ENCODE peak calls at places on chromosomes 11 and 22, in ten cellular contexts. P is astrocyte of the spinal cord; A is CD8-positive, alpha-beta T cell; L is Peyer's patch; Q is heart right ventricle; V is uterus; O is type B pancreatic cell; U is ovary; H is lower leg skin; Z is prostate gland. C is an unnamed sample.

GRCh38 chr11:131195801-131196517 is 174.5 kb upstream of the NTM start:
- DNase-seq in P (peak; percentile 37), A (no peak), L (no peak), Q (peak; percentile 52), V (peak; percentile 18), O (no peak), U (peak; percentile 42), H (peak; percentile 22), Z (peak; percentile 62), C (no peak)

GRCh38 chr11:2533642-2534115 is 88.9 kb downstream of the KCNQ1 start:
- DNase-seq in P (peak; percentile 93), A (peak; percentile 45), L (peak; percentile 58), Q (peak; percentile 74), V (peak; percentile 88), O (peak; percentile 85), U (peak; percentile 69), H (peak; percentile 56), Z (no peak), C (peak; percentile 74)

GRCh38 chr11:9838961-9839360 is 175.1 kb downstream of the SWAP70 start:
- DNase-seq in P (peak; percentile 56), A (no peak), L (no peak), Q (no peak), V (no peak), O (no peak), U (no peak), H (no peak), Z (peak; percentile 30), C (peak; percentile 29)

GRCh38 chr11:87219266-87219665 is 181.5 kb downstream of the TMEM135 start:
- DNase-seq in P (no peak), A (no peak), L (no peak), Q (no peak), V (no peak), O (no peak), U (no peak), H (no peak), Z (no peak), C (peak; percentile 19)

GRCh38 chr22:41286639-41287091 is 678 bp upstream of the RANGAP1 start:
- DNase-seq in P (no peak), A (peak; percentile 50), L (peak; percentile 46), Q (no peak), V (no peak), O (no peak), U (no peak), H (peak; percentile 30), Z (peak; percentile 26), C (no peak)

GRCh38 chr11:10751581-10751940 is 515 bp downstream of the CTR9 start:
- DNase-seq in P (no peak), A (no peak), L (no peak), Q (no peak), V (no peak), O (no peak), U (no peak), H (no peak), Z (no peak), C (no peak)

GRCh38 chr11:5237384-5237783 is 3.1 kb upstream of the HBD start:
- DNase-seq in P (no peak), A (no peak), L (no peak), Q (no peak), V (no peak), O (no peak), U (no peak), H (no peak), Z (no peak), C (no peak)

GRCh38 chr11:122758974-122759373 is 79.3 kb upstream of the CRTAM start:
- DNase-seq in P (peak; percentile 77), A (no peak), L (no peak), Q (no peak), V (no peak), O (no peak), U (no peak), H (no peak), Z (no peak), C (no peak)

DNA sequence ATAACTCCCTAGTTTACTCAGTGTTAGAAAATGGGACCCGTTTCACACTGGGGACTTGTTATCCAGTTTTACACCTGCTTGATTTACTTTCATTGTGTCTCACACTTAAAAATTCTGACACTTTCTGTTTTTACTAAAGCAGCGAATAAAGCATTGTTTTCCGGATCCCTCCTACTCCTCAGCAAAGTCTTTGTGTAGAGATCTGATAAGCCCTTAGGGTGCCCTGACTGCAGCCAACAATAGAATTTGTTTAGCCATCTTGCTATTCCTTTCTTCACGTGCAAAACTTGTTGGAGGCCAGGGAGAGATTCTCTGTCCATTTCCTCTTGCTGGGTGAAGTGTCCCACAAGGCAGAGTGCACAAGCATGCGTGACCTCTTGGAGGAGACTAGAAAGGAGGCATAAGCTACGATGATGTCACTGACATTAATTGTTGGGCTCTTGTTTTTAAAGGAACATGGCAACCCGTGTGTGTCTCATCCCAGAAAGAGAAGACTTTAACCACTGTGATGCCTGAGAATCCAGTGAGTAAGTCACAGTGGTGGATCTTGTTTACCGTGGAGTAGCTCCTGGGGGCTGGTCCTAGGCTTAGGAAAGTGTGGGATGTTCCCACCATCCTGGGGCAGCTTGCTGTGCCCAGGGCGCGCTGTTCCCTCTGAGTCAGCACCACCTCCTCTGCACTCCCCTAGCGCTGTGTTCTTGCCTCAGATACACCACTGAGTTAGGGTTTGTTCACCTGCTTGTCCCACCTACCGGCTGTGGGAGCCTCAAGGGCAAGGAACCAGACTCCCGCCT is 27.7 kb downstream of the MICAL2 start:
- DNase-seq in P (peak; percentile 99), A (no peak), L (no peak), Q (no peak), V (peak; percentile 85), O (no peak), U (no peak), H (no peak), Z (no peak), C (no peak)
- TF ChIP-seq CTCF in P (no peak), A (no peak), L (no peak), Q (no peak), V (no peak), O (no peak), U (no peak), H (no peak), Z (no peak), C (no peak)

GRCh38 chr22:26892401-26893033 is 235.1 kb downstream of the MIAT start:
- DNase-seq in P (no peak), A (no peak), L (no peak), Q (no peak), V (no peak), O (no peak), U (peak; percentile 36), H (no peak), Z (no peak), C (no peak)

GRCh38 chr22:26891431-26891830 is 234.0 kb downstream of the MIAT start:
- DNase-seq in P (peak; percentile 31), A (no peak), L (no peak), Q (no peak), V (no peak), O (no peak), U (no peak), H (no peak), Z (no peak), C (no peak)

GRCh38 chr22:26889794-26890193 is 232.4 kb downstream of the MIAT start:
- DNase-seq in P (no peak), A (no peak), L (no peak), Q (no peak), V (no peak), O (no peak), U (no peak), H (no peak), Z (no peak), C (no peak)

GRCh38 chr22:26888887-26889286 is 231.5 kb downstream of the MIAT start:
- DNase-seq in P (no peak), A (no peak), L (no peak), Q (no peak), V (no peak), O (no peak), U (no peak), H (no peak), Z (no peak), C (no peak)

DNA sequence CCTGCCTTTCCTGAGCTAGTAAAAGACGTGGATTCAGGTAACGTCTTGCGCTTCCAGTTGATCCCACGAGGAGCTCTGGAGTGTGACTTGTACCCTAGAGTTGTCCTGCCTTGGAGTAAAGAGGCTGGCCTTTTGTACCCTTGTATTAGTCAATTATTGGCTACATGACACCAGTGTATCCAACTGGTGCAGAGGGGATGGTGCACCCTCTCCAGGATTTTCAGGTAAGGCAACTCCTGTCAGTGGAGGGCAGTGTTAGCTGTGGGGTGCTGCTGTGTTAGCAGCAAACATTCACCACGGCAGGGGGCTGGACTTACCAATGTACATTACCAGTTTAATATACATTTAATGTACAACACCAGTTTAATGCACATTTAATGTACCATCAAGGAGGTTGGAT is 233.5 kb downstream of the MIAT start:
- DNase-seq in P (no peak), A (no peak), L (no peak), Q (no peak), V (no peak), O (no peak), U (no peak), H (no peak), Z (no peak), C (no peak)
- TF ChIP-seq CTCF in P (peak; percentile 7), A (no peak), L (no peak), Q (no peak), V (no peak), O (peak; percentile 23), U (no peak), H (no peak), Z (no peak), C (no peak)

DNA sequence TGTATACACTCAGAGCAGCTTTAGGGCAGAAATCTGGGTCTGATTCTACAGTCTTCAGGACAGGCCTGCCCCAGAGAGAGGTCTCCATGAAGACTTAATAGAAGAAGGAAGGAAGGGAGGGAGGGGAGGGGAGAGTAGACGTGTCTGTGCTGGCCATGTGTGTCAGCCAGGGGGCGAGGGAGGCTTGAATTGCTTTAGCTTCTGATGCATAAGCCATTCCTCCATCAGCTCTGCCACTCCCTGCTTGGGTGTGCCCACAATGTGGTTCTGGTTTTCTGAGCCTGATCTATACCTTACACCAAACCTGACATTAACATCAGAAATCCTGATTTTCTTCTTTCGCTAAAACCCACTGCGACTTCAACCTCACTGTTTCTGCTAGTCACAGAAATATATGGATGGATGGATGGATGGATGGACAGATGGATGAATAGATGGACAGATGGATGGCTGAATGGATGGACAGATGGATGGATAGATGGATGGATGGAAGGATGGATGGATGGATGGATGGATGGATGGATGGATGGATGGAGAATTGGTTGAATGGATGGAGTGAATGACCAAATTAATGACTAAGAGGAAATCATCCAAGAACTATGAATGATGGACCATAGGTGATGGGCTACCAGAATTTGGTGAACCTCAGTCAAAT is 56.5 kb upstream of the PRDM11 start:
- DNase-seq in P (peak; percentile 23), A (no peak), L (no peak), Q (no peak), V (no peak), O (no peak), U (no peak), H (no peak), Z (no peak), C (no peak)
- TF ChIP-seq CTCF in P (peak; percentile 21), A (no peak), L (no peak), Q (no peak), V (no peak), O (peak; percentile 43), U (no peak), H (no peak), Z (no peak), C (no peak)

GRCh38 chr11:61762216-61762615 is 9.8 kb downstream of the MYRF start:
- DNase-seq in P (no peak), A (no peak), L (no peak), Q (no peak), V (no peak), O (no peak), U (no peak), H (no peak), Z (no peak), C (no peak)

GRCh38 chr11:61762798-61763197 is 10.4 kb downstream of the MYRF start:
- DNase-seq in P (no peak), A (no peak), L (no peak), Q (no peak), V (peak; percentile 55), O (no peak), U (no peak), H (no peak), Z (no peak), C (no peak)

GRCh38 chr11:61763930-61764605 is 11.6 kb downstream of the MYRF start:
- DNase-seq in P (no peak), A (no peak), L (no peak), Q (no peak), V (no peak), O (no peak), U (no peak), H (no peak), Z (no peak), C (no peak)

GRCh38 chr11:61760946-61761345 is 8.5 kb downstream of the MYRF start:
- DNase-seq in P (no peak), A (no peak), L (no peak), Q (no peak), V (no peak), O (no peak), U (no peak), H (no peak), Z (no peak), C (no peak)

GRCh38 chr11:61761440-61762163 is 9.2 kb downstream of the MYRF start:
- DNase-seq in P (no peak), A (no peak), L (no peak), Q (no peak), V (no peak), O (no peak), U (no peak), H (no peak), Z (no peak), C (no peak)
- TF ChIP-seq CTCF in P (no peak), A (no peak), L (no peak), Q (no peak), V (no peak), O (no peak), U (no peak), H (no peak), Z (no peak), C (no peak)

C was measured in GM13976.